ENCODE peak calls at places on chromosomes 13 and 19, in ten cellular contexts. One of them, this sample, is unnamed.
A peak's percentile ranks its signal among the peaks of the same experiment; 100 is the strongest.

GRCh38 chr19:1074512-1075283 is 7.7 kb downstream of the ARHGAP45 start:
- DNase-seq in AG09319: no peak
- DNase-seq in IMR-90: no peak
- DNase-seq in suprapubic skin: peak; percentile 93
- DNase-seq in mucosa of gallbladder: peak; percentile 86
- DNase-seq in sciatic nerve: peak; percentile 91
- DNase-seq in left ventricle myocardium superior: peak; percentile 91
- DNase-seq in stimulated activated CD8-positive, alpha-beta memory T cell treated with anti-CD3 and anti-CD28 coated beads, Interleukin-4, amount 100 ng/mL, for 1 hour: peak; percentile 96
- DNase-seq in heart left ventricle: peak; percentile 78
- DNase-seq in activated naive CD4-positive, alpha-beta T cell treated with anti-CD3 and anti-CD28 coated beads for 36 hours: peak; percentile 93
- DNase-seq in this sample: no peak

GRCh38 chr13:95298971-95299627 is 2.2 kb downstream of the ABCC4 start:
- DNase-seq in heart left ventricle: no peak
- DNase-seq in IMR-90: peak; percentile 94
- DNase-seq in activated naive CD4-positive, alpha-beta T cell treated with anti-CD3 and anti-CD28 coated beads for 36 hours: no peak
- DNase-seq in suprapubic skin: no peak
- DNase-seq in stimulated activated CD8-positive, alpha-beta memory T cell treated with anti-CD3 and anti-CD28 coated beads, Interleukin-4, amount 100 ng/mL, for 1 hour: no peak
- DNase-seq in AG09319: no peak
- DNase-seq in left ventricle myocardium superior: no peak
- DNase-seq in sciatic nerve: no peak
- DNase-seq in mucosa of gallbladder: no peak
- DNase-seq in this sample: peak; percentile 82

GRCh38 chr13:60851378-60851777 is 454.4 kb downstream of the TDRD3 start:
- DNase-seq in heart left ventricle: no peak
- DNase-seq in IMR-90: no peak
- DNase-seq in activated naive CD4-positive, alpha-beta T cell treated with anti-CD3 and anti-CD28 coated beads for 36 hours: no peak
- DNase-seq in stimulated activated CD8-positive, alpha-beta memory T cell treated with anti-CD3 and anti-CD28 coated beads, Interleukin-4, amount 100 ng/mL, for 1 hour: no peak
- DNase-seq in suprapubic skin: no peak
- DNase-seq in AG09319: no peak
- DNase-seq in sciatic nerve: no peak
- DNase-seq in left ventricle myocardium superior: no peak
- DNase-seq in mucosa of gallbladder: no peak
- DNase-seq in this sample: no peak

GRCh38 chr13:37385248-37385647 is 213.3 kb downstream of the POSTN start:
- DNase-seq in AG09319: no peak
- DNase-seq in activated naive CD4-positive, alpha-beta T cell treated with anti-CD3 and anti-CD28 coated beads for 36 hours: no peak
- DNase-seq in IMR-90: no peak
- DNase-seq in heart left ventricle: no peak
- DNase-seq in mucosa of gallbladder: no peak
- DNase-seq in stimulated activated CD8-positive, alpha-beta memory T cell treated with anti-CD3 and anti-CD28 coated beads, Interleukin-4, amount 100 ng/mL, for 1 hour: no peak
- DNase-seq in left ventricle myocardium superior: no peak
- DNase-seq in suprapubic skin: no peak
- DNase-seq in sciatic nerve: no peak
- DNase-seq in this sample: no peak

GRCh38 chr19:43798546-43799409 is 3.5 kb downstream of the LYPD5 start:
- DNase-seq in stimulated activated CD8-positive, alpha-beta memory T cell treated with anti-CD3 and anti-CD28 coated beads, Interleukin-4, amount 100 ng/mL, for 1 hour: no peak
- DNase-seq in AG09319: no peak
- DNase-seq in IMR-90: no peak
- DNase-seq in suprapubic skin: no peak
- DNase-seq in activated naive CD4-positive, alpha-beta T cell treated with anti-CD3 and anti-CD28 coated beads for 36 hours: peak; percentile 85
- DNase-seq in mucosa of gallbladder: peak; percentile 70
- DNase-seq in left ventricle myocardium superior: no peak
- DNase-seq in sciatic nerve: no peak
- DNase-seq in heart left ventricle: no peak
- DNase-seq in this sample: peak; percentile 42

GRCh38 chr19:19405919-19406877 is 723 bp downstream of the GATAD2A start:
- DNase-seq in mucosa of gallbladder: peak; percentile 39
- DNase-seq in stimulated activated CD8-positive, alpha-beta memory T cell treated with anti-CD3 and anti-CD28 coated beads, Interleukin-4, amount 100 ng/mL, for 1 hour: no peak
- DNase-seq in left ventricle myocardium superior: peak; percentile 75
- DNase-seq in AG09319: no peak
- DNase-seq in activated naive CD4-positive, alpha-beta T cell treated with anti-CD3 and anti-CD28 coated beads for 36 hours: peak; percentile 58
- DNase-seq in suprapubic skin: no peak
- DNase-seq in sciatic nerve: peak; percentile 76
- DNase-seq in IMR-90: peak; percentile 60
- DNase-seq in heart left ventricle: peak; percentile 64
- DNase-seq in this sample: peak; percentile 74

GRCh38 chr13:42981317-42981716 is 10.7 kb downstream of the EPSTI1 start:
- DNase-seq in IMR-90: peak; percentile 54
- DNase-seq in suprapubic skin: no peak
- DNase-seq in heart left ventricle: no peak
- DNase-seq in left ventricle myocardium superior: no peak
- DNase-seq in mucosa of gallbladder: no peak
- DNase-seq in sciatic nerve: no peak
- DNase-seq in stimulated activated CD8-positive, alpha-beta memory T cell treated with anti-CD3 and anti-CD28 coated beads, Interleukin-4, amount 100 ng/mL, for 1 hour: no peak
- DNase-seq in AG09319: peak; percentile 69
- DNase-seq in activated naive CD4-positive, alpha-beta T cell treated with anti-CD3 and anti-CD28 coated beads for 36 hours: no peak
- DNase-seq in this sample: no peak

GRCh38 chr13:47066261-47066660 is 169.4 kb upstream of the HTR2A start:
- DNase-seq in suprapubic skin: no peak
- DNase-seq in AG09319: no peak
- DNase-seq in left ventricle myocardium superior: no peak
- DNase-seq in mucosa of gallbladder: no peak
- DNase-seq in heart left ventricle: no peak
- DNase-seq in IMR-90: peak; percentile 9
- DNase-seq in sciatic nerve: no peak
- DNase-seq in activated naive CD4-positive, alpha-beta T cell treated with anti-CD3 and anti-CD28 coated beads for 36 hours: no peak
- DNase-seq in stimulated activated CD8-positive, alpha-beta memory T cell treated with anti-CD3 and anti-CD28 coated beads, Interleukin-4, amount 100 ng/mL, for 1 hour: no peak
- DNase-seq in this sample: peak; percentile 64

GRCh38 chr19:18282021-18282787 is 782 bp upstream of the JUND start:
- DNase-seq in suprapubic skin: no peak
- DNase-seq in mucosa of gallbladder: no peak
- DNase-seq in heart left ventricle: no peak
- DNase-seq in stimulated activated CD8-positive, alpha-beta memory T cell treated with anti-CD3 and anti-CD28 coated beads, Interleukin-4, amount 100 ng/mL, for 1 hour: peak; percentile 66
- DNase-seq in IMR-90: no peak
- DNase-seq in activated naive CD4-positive, alpha-beta T cell treated with anti-CD3 and anti-CD28 coated beads for 36 hours: peak; percentile 46
- DNase-seq in left ventricle myocardium superior: peak; percentile 65
- DNase-seq in AG09319: no peak
- DNase-seq in sciatic nerve: peak; percentile 79
- DNase-seq in this sample: no peak

GRCh38 chr19:28292822-28293500 is 920.0 kb downstream of the UQCRFS1 start:
- DNase-seq in AG09319: no peak
- DNase-seq in stimulated activated CD8-positive, alpha-beta memory T cell treated with anti-CD3 and anti-CD28 coated beads, Interleukin-4, amount 100 ng/mL, for 1 hour: no peak
- DNase-seq in suprapubic skin: no peak
- DNase-seq in sciatic nerve: no peak
- DNase-seq in left ventricle myocardium superior: no peak
- DNase-seq in mucosa of gallbladder: no peak
- DNase-seq in heart left ventricle: no peak
- DNase-seq in IMR-90: no peak
- DNase-seq in activated naive CD4-positive, alpha-beta T cell treated with anti-CD3 and anti-CD28 coated beads for 36 hours: no peak
- DNase-seq in this sample: no peak

GRCh38 chr13:48797127-48797526 is 143.4 kb downstream of the CYSLTR2 start:
- DNase-seq in mucosa of gallbladder: no peak
- DNase-seq in heart left ventricle: no peak
- DNase-seq in suprapubic skin: no peak
- DNase-seq in IMR-90: no peak
- DNase-seq in AG09319: no peak
- DNase-seq in left ventricle myocardium superior: no peak
- DNase-seq in stimulated activated CD8-positive, alpha-beta memory T cell treated with anti-CD3 and anti-CD28 coated beads, Interleukin-4, amount 100 ng/mL, for 1 hour: no peak
- DNase-seq in sciatic nerve: no peak
- DNase-seq in activated naive CD4-positive, alpha-beta T cell treated with anti-CD3 and anti-CD28 coated beads for 36 hours: no peak
- DNase-seq in this sample: no peak

GRCh38 chr19:495440-496332 is 600 bp upstream of the MADCAM1 start:
- DNase-seq in activated naive CD4-positive, alpha-beta T cell treated with anti-CD3 and anti-CD28 coated beads for 36 hours: peak; percentile 56
- DNase-seq in IMR-90: peak; percentile 39
- DNase-seq in stimulated activated CD8-positive, alpha-beta memory T cell treated with anti-CD3 and anti-CD28 coated beads, Interleukin-4, amount 100 ng/mL, for 1 hour: no peak
- DNase-seq in suprapubic skin: no peak
- DNase-seq in AG09319: no peak
- DNase-seq in sciatic nerve: peak; percentile 61
- DNase-seq in heart left ventricle: peak; percentile 37
- DNase-seq in mucosa of gallbladder: no peak
- DNase-seq in left ventricle myocardium superior: no peak
- DNase-seq in this sample: peak; percentile 36

GRCh38 chr13:108609353-108609752 is 20.1 kb upstream of the MYO16 start:
- DNase-seq in sciatic nerve: no peak
- DNase-seq in stimulated activated CD8-positive, alpha-beta memory T cell treated with anti-CD3 and anti-CD28 coated beads, Interleukin-4, amount 100 ng/mL, for 1 hour: no peak
- DNase-seq in activated naive CD4-positive, alpha-beta T cell treated with anti-CD3 and anti-CD28 coated beads for 36 hours: no peak
- DNase-seq in suprapubic skin: no peak
- DNase-seq in AG09319: peak; percentile 10
- DNase-seq in mucosa of gallbladder: no peak
- DNase-seq in IMR-90: peak; percentile 49
- DNase-seq in heart left ventricle: no peak
- DNase-seq in left ventricle myocardium superior: no peak
- DNase-seq in this sample: peak; percentile 42

GRCh38 chr13:40394304-40394983 is 272.0 kb downstream of the FOXO1 start:
- DNase-seq in mucosa of gallbladder: no peak
- DNase-seq in IMR-90: no peak
- DNase-seq in AG09319: no peak
- DNase-seq in heart left ventricle: no peak
- DNase-seq in left ventricle myocardium superior: no peak
- DNase-seq in suprapubic skin: no peak
- DNase-seq in sciatic nerve: no peak
- DNase-seq in stimulated activated CD8-positive, alpha-beta memory T cell treated with anti-CD3 and anti-CD28 coated beads, Interleukin-4, amount 100 ng/mL, for 1 hour: no peak
- DNase-seq in activated naive CD4-positive, alpha-beta T cell treated with anti-CD3 and anti-CD28 coated beads for 36 hours: no peak
- DNase-seq in this sample: peak; percentile 23

GRCh38 chr19:3801412-3802096 is 15.4 kb upstream of the MATK start:
- DNase-seq in stimulated activated CD8-positive, alpha-beta memory T cell treated with anti-CD3 and anti-CD28 coated beads, Interleukin-4, amount 100 ng/mL, for 1 hour: no peak
- DNase-seq in IMR-90: no peak
- DNase-seq in AG09319: no peak
- DNase-seq in activated naive CD4-positive, alpha-beta T cell treated with anti-CD3 and anti-CD28 coated beads for 36 hours: peak; percentile 80
- DNase-seq in left ventricle myocardium superior: peak; percentile 58
- DNase-seq in suprapubic skin: no peak
- DNase-seq in heart left ventricle: peak; percentile 50
- DNase-seq in sciatic nerve: no peak
- DNase-seq in mucosa of gallbladder: peak; percentile 40
- DNase-seq in this sample: no peak